ENCODE peak calls at places on chromosomes 3 and 15, in four cellular contexts. A is activated T-cell treated with anti-CD3 and anti-CD28 coated beads, Interleukin-2, amount 50 U/mL, for 1 hour; S is PC-9; U is progenitor cell of endocrine pancreas. J is an unnamed sample.

GRCh38 chr3:58260733-58261132 is 23.1 kb downstream of the ABHD6 start:
- DNase-seq in A (no peak), S (no peak), U (no peak), J (no peak)

GRCh38 chr3:195899701-195900425 is 8.5 kb downstream of the TNK2 start:
- DNase-seq in A (no peak), U (no peak), S (no peak), J (no peak)

GRCh38 chr15:40104865-40105516 is 3.7 kb downstream of the BMF start:
- DNase-seq in A (peak; percentile 81), S (peak; percentile 88), U (peak; percentile 84), J (no peak)

GRCh38 chr3:30098656-30099454 is 507.5 kb upstream of the TGFBR2 start:
- DNase-seq in U (no peak), S (no peak), A (no peak), J (peak; percentile 3)

GRCh38 chr15:100558771-100559254 is 30.1 kb upstream of the CERS3 start:
- DNase-seq in U (no peak), S (no peak), A (no peak), J (no peak)

GRCh38 chr15:101540480-101541239 is 51.2 kb upstream of the PCSK6 start:
- DNase-seq in A (no peak), U (no peak), S (peak; percentile 53), J (no peak)

GRCh38 chr15:45094358-45094730 is 19.6 kb downstream of the DUOX2 start:
- DNase-seq in U (no peak), S (no peak), A (no peak), J (no peak)

GRCh38 chr15:30791239-30791638 is 112.5 kb upstream of the FAN1 start:
- DNase-seq in A (no peak), S (no peak), U (no peak), J (no peak)

GRCh38 chr3:17730318-17730967 is 12.0 kb downstream of the TBC1D5 start:
- DNase-seq in U (no peak), A (no peak), S (peak; percentile 26), J (no peak)

J was measured in neuronal stem cell.